ENCODE peak calls at places on chromosomes 13 and 19, in nine cellular contexts. One of them, this sample, is unnamed.

GRCh38 chr13:112934075-112934474 is 34.9 kb upstream of the MCF2L start:
- DNase-seq in activated naive CD4-positive, alpha-beta T cell: no peak
- DNase-seq in fibroblast of pulmonary artery: no peak
- DNase-seq in NCI-H1694: no peak
- DNase-seq in activated CD8-positive, alpha-beta memory T cell treated with anti-CD3 and anti-CD28 coated beads for 4 hours: no peak
- DNase-seq in effector memory CD4-positive, alpha-beta T cell: no peak
- DNase-seq in brain microvascular endothelial cell: no peak
- DNase-seq in ovary: no peak
- DNase-seq in activated CD4-positive, alpha-beta T cell treated with anti-CD3 and anti-CD28 coated beads for 24 hours: no peak
- DNase-seq in this sample: no peak

GRCh38 chr13:51959773-51960172 is 51.5 kb downstream of the ATP7B start:
- DNase-seq in NCI-H1694: no peak
- DNase-seq in ovary: no peak
- DNase-seq in activated CD8-positive, alpha-beta memory T cell treated with anti-CD3 and anti-CD28 coated beads for 4 hours: no peak
- DNase-seq in effector memory CD4-positive, alpha-beta T cell: no peak
- DNase-seq in fibroblast of pulmonary artery: no peak
- DNase-seq in brain microvascular endothelial cell: no peak
- DNase-seq in activated CD4-positive, alpha-beta T cell treated with anti-CD3 and anti-CD28 coated beads for 24 hours: no peak
- DNase-seq in activated naive CD4-positive, alpha-beta T cell: no peak
- DNase-seq in this sample: no peak

GRCh38 chr13:19864339-19865309 is 1.2 kb upstream of the ZMYM5 start:
- DNase-seq in activated CD8-positive, alpha-beta memory T cell treated with anti-CD3 and anti-CD28 coated beads for 4 hours: peak; percentile 36
- DNase-seq in effector memory CD4-positive, alpha-beta T cell: peak; percentile 48
- DNase-seq in activated naive CD4-positive, alpha-beta T cell: peak; percentile 53
- DNase-seq in fibroblast of pulmonary artery: peak; percentile 80
- DNase-seq in activated CD4-positive, alpha-beta T cell treated with anti-CD3 and anti-CD28 coated beads for 24 hours: peak; percentile 49
- DNase-seq in brain microvascular endothelial cell: peak; percentile 67
- DNase-seq in NCI-H1694: peak; percentile 92
- DNase-seq in ovary: no peak
- DNase-seq in this sample: peak; percentile 65

GRCh38 chr19:55452381-55453325 is 8.8 kb downstream of the ISOC2 start:
- DNase-seq in activated CD8-positive, alpha-beta memory T cell treated with anti-CD3 and anti-CD28 coated beads for 4 hours: no peak
- DNase-seq in activated naive CD4-positive, alpha-beta T cell: no peak
- DNase-seq in NCI-H1694: peak; percentile 86
- DNase-seq in fibroblast of pulmonary artery: peak; percentile 75
- DNase-seq in activated CD4-positive, alpha-beta T cell treated with anti-CD3 and anti-CD28 coated beads for 24 hours: no peak
- DNase-seq in effector memory CD4-positive, alpha-beta T cell: no peak
- DNase-seq in brain microvascular endothelial cell: peak; percentile 75
- DNase-seq in ovary: peak; percentile 86
- DNase-seq in this sample: no peak

GRCh38 chr13:113152894-113153809 is 5.3 kb upstream of the PROZ start:
- DNase-seq in activated CD4-positive, alpha-beta T cell treated with anti-CD3 and anti-CD28 coated beads for 24 hours: no peak
- DNase-seq in activated CD8-positive, alpha-beta memory T cell treated with anti-CD3 and anti-CD28 coated beads for 4 hours: no peak
- DNase-seq in activated naive CD4-positive, alpha-beta T cell: no peak
- DNase-seq in brain microvascular endothelial cell: peak; percentile 36
- DNase-seq in ovary: peak; percentile 76
- DNase-seq in NCI-H1694: no peak
- DNase-seq in effector memory CD4-positive, alpha-beta T cell: no peak
- DNase-seq in fibroblast of pulmonary artery: peak; percentile 17
- DNase-seq in this sample: peak; percentile 39

GRCh38 chr19:19464339-19465098 is 50.8 kb downstream of the TSSK6 start:
- DNase-seq in effector memory CD4-positive, alpha-beta T cell: no peak
- DNase-seq in brain microvascular endothelial cell: peak; percentile 82
- DNase-seq in activated CD8-positive, alpha-beta memory T cell treated with anti-CD3 and anti-CD28 coated beads for 4 hours: no peak
- DNase-seq in fibroblast of pulmonary artery: peak; percentile 80
- DNase-seq in activated naive CD4-positive, alpha-beta T cell: no peak
- DNase-seq in activated CD4-positive, alpha-beta T cell treated with anti-CD3 and anti-CD28 coated beads for 24 hours: no peak
- DNase-seq in NCI-H1694: no peak
- DNase-seq in ovary: no peak
- DNase-seq in this sample: no peak

GRCh38 chr19:42088471-42089190 is 12.7 kb downstream of the ZNF574 start:
- DNase-seq in fibroblast of pulmonary artery: peak; percentile 65
- DNase-seq in ovary: no peak
- DNase-seq in activated CD8-positive, alpha-beta memory T cell treated with anti-CD3 and anti-CD28 coated beads for 4 hours: no peak
- DNase-seq in activated CD4-positive, alpha-beta T cell treated with anti-CD3 and anti-CD28 coated beads for 24 hours: no peak
- DNase-seq in NCI-H1694: no peak
- DNase-seq in activated naive CD4-positive, alpha-beta T cell: no peak
- DNase-seq in brain microvascular endothelial cell: peak; percentile 50
- DNase-seq in effector memory CD4-positive, alpha-beta T cell: no peak
- DNase-seq in this sample: no peak

GRCh38 chr19:42089191-42089750 is 13.3 kb downstream of the ZNF574 start:
- DNase-seq in effector memory CD4-positive, alpha-beta T cell: no peak
- DNase-seq in brain microvascular endothelial cell: no peak
- DNase-seq in ovary: no peak
- DNase-seq in activated CD8-positive, alpha-beta memory T cell treated with anti-CD3 and anti-CD28 coated beads for 4 hours: no peak
- DNase-seq in fibroblast of pulmonary artery: no peak
- DNase-seq in NCI-H1694: no peak
- DNase-seq in activated naive CD4-positive, alpha-beta T cell: no peak
- DNase-seq in activated CD4-positive, alpha-beta T cell treated with anti-CD3 and anti-CD28 coated beads for 24 hours: no peak
- DNase-seq in this sample: no peak

GRCh38 chr13:25095862-25096453 is at the start of gene PABPC3:
- DNase-seq in fibroblast of pulmonary artery: peak; percentile 5
- DNase-seq in activated CD8-positive, alpha-beta memory T cell treated with anti-CD3 and anti-CD28 coated beads for 4 hours: no peak
- DNase-seq in NCI-H1694: no peak
- DNase-seq in effector memory CD4-positive, alpha-beta T cell: no peak
- DNase-seq in activated CD4-positive, alpha-beta T cell treated with anti-CD3 and anti-CD28 coated beads for 24 hours: no peak
- DNase-seq in brain microvascular endothelial cell: no peak
- DNase-seq in ovary: no peak
- DNase-seq in activated naive CD4-positive, alpha-beta T cell: no peak
- DNase-seq in this sample: no peak

GRCh38 chr13:98478134-98479129 is 98.5 kb downstream of the STK24 start:
- DNase-seq in NCI-H1694: no peak
- DNase-seq in fibroblast of pulmonary artery: no peak
- DNase-seq in activated CD4-positive, alpha-beta T cell treated with anti-CD3 and anti-CD28 coated beads for 24 hours: no peak
- DNase-seq in activated CD8-positive, alpha-beta memory T cell treated with anti-CD3 and anti-CD28 coated beads for 4 hours: no peak
- DNase-seq in activated naive CD4-positive, alpha-beta T cell: no peak
- DNase-seq in effector memory CD4-positive, alpha-beta T cell: peak; percentile 43
- DNase-seq in ovary: no peak
- DNase-seq in brain microvascular endothelial cell: peak; percentile 66
- DNase-seq in this sample: no peak

GRCh38 chr13:28499579-28499978 is 4.7 kb upstream of the FLT1 start:
- DNase-seq in activated CD4-positive, alpha-beta T cell treated with anti-CD3 and anti-CD28 coated beads for 24 hours: no peak
- DNase-seq in NCI-H1694: no peak
- DNase-seq in activated CD8-positive, alpha-beta memory T cell treated with anti-CD3 and anti-CD28 coated beads for 4 hours: no peak
- DNase-seq in fibroblast of pulmonary artery: no peak
- DNase-seq in effector memory CD4-positive, alpha-beta T cell: no peak
- DNase-seq in ovary: no peak
- DNase-seq in brain microvascular endothelial cell: no peak
- DNase-seq in activated naive CD4-positive, alpha-beta T cell: no peak
- DNase-seq in this sample: no peak

GRCh38 chr19:53103903-53104203 is 631 bp upstream of the ZNF160 start:
- DNase-seq in activated CD8-positive, alpha-beta memory T cell treated with anti-CD3 and anti-CD28 coated beads for 4 hours: no peak
- DNase-seq in activated CD4-positive, alpha-beta T cell treated with anti-CD3 and anti-CD28 coated beads for 24 hours: no peak
- DNase-seq in fibroblast of pulmonary artery: no peak
- DNase-seq in ovary: no peak
- DNase-seq in NCI-H1694: no peak
- DNase-seq in effector memory CD4-positive, alpha-beta T cell: no peak
- DNase-seq in brain microvascular endothelial cell: no peak
- DNase-seq in activated naive CD4-positive, alpha-beta T cell: no peak
- DNase-seq in this sample: no peak

GRCh38 chr13:81791636-81792035 is 1450.7 kb upstream of the SPRY2 start:
- DNase-seq in ovary: no peak
- DNase-seq in brain microvascular endothelial cell: no peak
- DNase-seq in fibroblast of pulmonary artery: no peak
- DNase-seq in NCI-H1694: no peak
- DNase-seq in activated CD8-positive, alpha-beta memory T cell treated with anti-CD3 and anti-CD28 coated beads for 4 hours: no peak
- DNase-seq in activated naive CD4-positive, alpha-beta T cell: no peak
- DNase-seq in effector memory CD4-positive, alpha-beta T cell: no peak
- DNase-seq in activated CD4-positive, alpha-beta T cell treated with anti-CD3 and anti-CD28 coated beads for 24 hours: no peak
- DNase-seq in this sample: no peak

GRCh38 chr13:114017028-114017630 is 43.3 kb upstream of the C13orf46 start:
- DNase-seq in activated CD8-positive, alpha-beta memory T cell treated with anti-CD3 and anti-CD28 coated beads for 4 hours: no peak
- DNase-seq in brain microvascular endothelial cell: peak; percentile 28
- DNase-seq in NCI-H1694: no peak
- DNase-seq in activated CD4-positive, alpha-beta T cell treated with anti-CD3 and anti-CD28 coated beads for 24 hours: no peak
- DNase-seq in effector memory CD4-positive, alpha-beta T cell: no peak
- DNase-seq in ovary: no peak
- DNase-seq in fibroblast of pulmonary artery: peak; percentile 44
- DNase-seq in activated naive CD4-positive, alpha-beta T cell: no peak
- DNase-seq in this sample: no peak

GRCh38 chr13:106155411-106155810 is 380.1 kb downstream of the EFNB2 start:
- DNase-seq in activated CD4-positive, alpha-beta T cell treated with anti-CD3 and anti-CD28 coated beads for 24 hours: no peak
- DNase-seq in effector memory CD4-positive, alpha-beta T cell: no peak
- DNase-seq in activated CD8-positive, alpha-beta memory T cell treated with anti-CD3 and anti-CD28 coated beads for 4 hours: no peak
- DNase-seq in activated naive CD4-positive, alpha-beta T cell: no peak
- DNase-seq in brain microvascular endothelial cell: no peak
- DNase-seq in fibroblast of pulmonary artery: no peak
- DNase-seq in ovary: no peak
- DNase-seq in NCI-H1694: no peak
- DNase-seq in this sample: no peak

GRCh38 chr19:56476671-56477428 is at the start of gene ZNF667:
- DNase-seq in activated CD4-positive, alpha-beta T cell treated with anti-CD3 and anti-CD28 coated beads for 24 hours: peak; percentile 6
- DNase-seq in activated naive CD4-positive, alpha-beta T cell: no peak
- DNase-seq in brain microvascular endothelial cell: peak; percentile 90
- DNase-seq in effector memory CD4-positive, alpha-beta T cell: no peak
- DNase-seq in fibroblast of pulmonary artery: peak; percentile 41
- DNase-seq in activated CD8-positive, alpha-beta memory T cell treated with anti-CD3 and anti-CD28 coated beads for 4 hours: peak; percentile 8
- DNase-seq in ovary: no peak
- DNase-seq in NCI-H1694: no peak
- DNase-seq in this sample: peak; percentile 39

GRCh38 chr19:42683917-42684513 is 56.3 kb downstream of the PSG3 start:
- DNase-seq in NCI-H1694: no peak
- DNase-seq in activated CD8-positive, alpha-beta memory T cell treated with anti-CD3 and anti-CD28 coated beads for 4 hours: no peak
- DNase-seq in ovary: no peak
- DNase-seq in activated naive CD4-positive, alpha-beta T cell: no peak
- DNase-seq in activated CD4-positive, alpha-beta T cell treated with anti-CD3 and anti-CD28 coated beads for 24 hours: no peak
- DNase-seq in fibroblast of pulmonary artery: peak; percentile 50
- DNase-seq in effector memory CD4-positive, alpha-beta T cell: no peak
- DNase-seq in brain microvascular endothelial cell: peak; percentile 52
- DNase-seq in this sample: no peak

GRCh38 chr13:99085139-99085845 is 107.4 kb upstream of the DOCK9 start:
- DNase-seq in activated CD4-positive, alpha-beta T cell treated with anti-CD3 and anti-CD28 coated beads for 24 hours: peak; percentile 9
- DNase-seq in fibroblast of pulmonary artery: no peak
- DNase-seq in ovary: peak; percentile 38
- DNase-seq in effector memory CD4-positive, alpha-beta T cell: no peak
- DNase-seq in brain microvascular endothelial cell: no peak
- DNase-seq in activated CD8-positive, alpha-beta memory T cell treated with anti-CD3 and anti-CD28 coated beads for 4 hours: no peak
- DNase-seq in activated naive CD4-positive, alpha-beta T cell: peak; percentile 5
- DNase-seq in NCI-H1694: no peak
- DNase-seq in this sample: peak; percentile 3

GRCh38 chr19:2755448-2755705 is 15.6 kb upstream of the SLC39A3 start:
- DNase-seq in fibroblast of pulmonary artery: no peak
- DNase-seq in activated CD8-positive, alpha-beta memory T cell treated with anti-CD3 and anti-CD28 coated beads for 4 hours: no peak
- DNase-seq in brain microvascular endothelial cell: no peak
- DNase-seq in activated naive CD4-positive, alpha-beta T cell: no peak
- DNase-seq in effector memory CD4-positive, alpha-beta T cell: no peak
- DNase-seq in ovary: no peak
- DNase-seq in activated CD4-positive, alpha-beta T cell treated with anti-CD3 and anti-CD28 coated beads for 24 hours: no peak
- DNase-seq in NCI-H1694: no peak
- DNase-seq in this sample: no peak

GRCh38 chr13:44470623-44471562 is 97.3 kb downstream of the SERP2 start:
- DNase-seq in activated CD4-positive, alpha-beta T cell treated with anti-CD3 and anti-CD28 coated beads for 24 hours: no peak
- DNase-seq in ovary: no peak
- DNase-seq in activated naive CD4-positive, alpha-beta T cell: no peak
- DNase-seq in fibroblast of pulmonary artery: peak; percentile 64
- DNase-seq in brain microvascular endothelial cell: no peak
- DNase-seq in NCI-H1694: peak; percentile 2
- DNase-seq in activated CD8-positive, alpha-beta memory T cell treated with anti-CD3 and anti-CD28 coated beads for 4 hours: no peak
- DNase-seq in effector memory CD4-positive, alpha-beta T cell: no peak
- DNase-seq in this sample: no peak

GRCh38 chr13:51532736-51533197 is 51.5 kb upstream of the WDFY2 start:
- DNase-seq in activated naive CD4-positive, alpha-beta T cell: no peak
- DNase-seq in activated CD8-positive, alpha-beta memory T cell treated with anti-CD3 and anti-CD28 coated beads for 4 hours: no peak
- DNase-seq in effector memory CD4-positive, alpha-beta T cell: no peak
- DNase-seq in ovary: no peak
- DNase-seq in fibroblast of pulmonary artery: no peak
- DNase-seq in activated CD4-positive, alpha-beta T cell treated with anti-CD3 and anti-CD28 coated beads for 24 hours: no peak
- DNase-seq in NCI-H1694: no peak
- DNase-seq in brain microvascular endothelial cell: no peak
- DNase-seq in this sample: no peak

GRCh38 chr13:25686831-25687495 is 315.2 kb downstream of the ATP8A2 start:
- DNase-seq in activated naive CD4-positive, alpha-beta T cell: no peak
- DNase-seq in fibroblast of pulmonary artery: no peak
- DNase-seq in brain microvascular endothelial cell: no peak
- DNase-seq in NCI-H1694: no peak
- DNase-seq in activated CD4-positive, alpha-beta T cell treated with anti-CD3 and anti-CD28 coated beads for 24 hours: no peak
- DNase-seq in ovary: no peak
- DNase-seq in effector memory CD4-positive, alpha-beta T cell: no peak
- DNase-seq in activated CD8-positive, alpha-beta memory T cell treated with anti-CD3 and anti-CD28 coated beads for 4 hours: no peak
- DNase-seq in this sample: no peak

GRCh38 chr13:97257800-97258799 is 36.0 kb downstream of the MBNL2 start:
- DNase-seq in brain microvascular endothelial cell: peak; percentile 97
- DNase-seq in fibroblast of pulmonary artery: peak; percentile 98
- DNase-seq in activated CD4-positive, alpha-beta T cell treated with anti-CD3 and anti-CD28 coated beads for 24 hours: no peak
- DNase-seq in NCI-H1694: no peak
- DNase-seq in effector memory CD4-positive, alpha-beta T cell: peak; percentile 7
- DNase-seq in activated CD8-positive, alpha-beta memory T cell treated with anti-CD3 and anti-CD28 coated beads for 4 hours: no peak
- DNase-seq in activated naive CD4-positive, alpha-beta T cell: no peak
- DNase-seq in ovary: no peak
- DNase-seq in this sample: no peak

GRCh38 chr19:50432221-50432626 is 468 bp upstream of the MYBPC2 start:
- DNase-seq in fibroblast of pulmonary artery: peak; percentile 5
- DNase-seq in ovary: no peak
- DNase-seq in activated CD4-positive, alpha-beta T cell treated with anti-CD3 and anti-CD28 coated beads for 24 hours: no peak
- DNase-seq in activated CD8-positive, alpha-beta memory T cell treated with anti-CD3 and anti-CD28 coated beads for 4 hours: no peak
- DNase-seq in effector memory CD4-positive, alpha-beta T cell: no peak
- DNase-seq in NCI-H1694: no peak
- DNase-seq in brain microvascular endothelial cell: no peak
- DNase-seq in activated naive CD4-positive, alpha-beta T cell: no peak
- DNase-seq in this sample: no peak

GRCh38 chr13:43792456-43792855 is 5.7 kb upstream of the ENOX1 start:
- DNase-seq in activated CD8-positive, alpha-beta memory T cell treated with anti-CD3 and anti-CD28 coated beads for 4 hours: no peak
- DNase-seq in brain microvascular endothelial cell: no peak
- DNase-seq in ovary: no peak
- DNase-seq in NCI-H1694: no peak
- DNase-seq in activated naive CD4-positive, alpha-beta T cell: no peak
- DNase-seq in activated CD4-positive, alpha-beta T cell treated with anti-CD3 and anti-CD28 coated beads for 24 hours: no peak
- DNase-seq in effector memory CD4-positive, alpha-beta T cell: no peak
- DNase-seq in fibroblast of pulmonary artery: peak; percentile 69
- DNase-seq in this sample: no peak

GRCh38 chr19:53057904-53058579 is 13.5 kb downstream of the ERVV-2 start:
- DNase-seq in activated CD4-positive, alpha-beta T cell treated with anti-CD3 and anti-CD28 coated beads for 24 hours: no peak
- DNase-seq in ovary: peak; percentile 45
- DNase-seq in fibroblast of pulmonary artery: no peak
- DNase-seq in brain microvascular endothelial cell: no peak
- DNase-seq in activated CD8-positive, alpha-beta memory T cell treated with anti-CD3 and anti-CD28 coated beads for 4 hours: no peak
- DNase-seq in effector memory CD4-positive, alpha-beta T cell: no peak
- DNase-seq in activated naive CD4-positive, alpha-beta T cell: no peak
- DNase-seq in NCI-H1694: no peak
- DNase-seq in this sample: no peak

GRCh38 chr19:18450934-18451836 is 13.3 kb upstream of the ISYNA1 start:
- DNase-seq in ovary: peak; percentile 94
- DNase-seq in activated CD4-positive, alpha-beta T cell treated with anti-CD3 and anti-CD28 coated beads for 24 hours: peak; percentile 89
- DNase-seq in activated CD8-positive, alpha-beta memory T cell treated with anti-CD3 and anti-CD28 coated beads for 4 hours: peak; percentile 78
- DNase-seq in fibroblast of pulmonary artery: peak; percentile 76
- DNase-seq in brain microvascular endothelial cell: peak; percentile 75
- DNase-seq in activated naive CD4-positive, alpha-beta T cell: peak; percentile 92
- DNase-seq in effector memory CD4-positive, alpha-beta T cell: peak; percentile 73
- DNase-seq in NCI-H1694: peak; percentile 80
- DNase-seq in this sample: peak; percentile 82

GRCh38 chr19:38386968-38387549 is 775 bp downstream of the GGN start:
- DNase-seq in activated CD4-positive, alpha-beta T cell treated with anti-CD3 and anti-CD28 coated beads for 24 hours: no peak
- DNase-seq in effector memory CD4-positive, alpha-beta T cell: no peak
- DNase-seq in fibroblast of pulmonary artery: no peak
- DNase-seq in brain microvascular endothelial cell: no peak
- DNase-seq in activated naive CD4-positive, alpha-beta T cell: no peak
- DNase-seq in ovary: peak; percentile 41
- DNase-seq in NCI-H1694: no peak
- DNase-seq in activated CD8-positive, alpha-beta memory T cell treated with anti-CD3 and anti-CD28 coated beads for 4 hours: no peak
- DNase-seq in this sample: no peak

GRCh38 chr19:38429055-38429810 is 3.2 kb upstream of the RASGRP4 start:
- DNase-seq in fibroblast of pulmonary artery: no peak
- DNase-seq in effector memory CD4-positive, alpha-beta T cell: no peak
- DNase-seq in ovary: no peak
- DNase-seq in activated CD8-positive, alpha-beta memory T cell treated with anti-CD3 and anti-CD28 coated beads for 4 hours: no peak
- DNase-seq in NCI-H1694: no peak
- DNase-seq in activated CD4-positive, alpha-beta T cell treated with anti-CD3 and anti-CD28 coated beads for 24 hours: no peak
- DNase-seq in brain microvascular endothelial cell: no peak
- DNase-seq in activated naive CD4-positive, alpha-beta T cell: no peak
- DNase-seq in this sample: no peak

GRCh38 chr19:51090471-51090870 is 7.8 kb upstream of the KLK14 start:
- DNase-seq in effector memory CD4-positive, alpha-beta T cell: no peak
- DNase-seq in activated naive CD4-positive, alpha-beta T cell: no peak
- DNase-seq in activated CD8-positive, alpha-beta memory T cell treated with anti-CD3 and anti-CD28 coated beads for 4 hours: no peak
- DNase-seq in ovary: no peak
- DNase-seq in NCI-H1694: no peak
- DNase-seq in activated CD4-positive, alpha-beta T cell treated with anti-CD3 and anti-CD28 coated beads for 24 hours: no peak
- DNase-seq in brain microvascular endothelial cell: no peak
- DNase-seq in fibroblast of pulmonary artery: no peak
- DNase-seq in this sample: no peak

GRCh38 chr19:54319049-54319448 is 6.1 kb upstream of the LILRA5 start:
- DNase-seq in NCI-H1694: no peak
- DNase-seq in activated CD8-positive, alpha-beta memory T cell treated with anti-CD3 and anti-CD28 coated beads for 4 hours: no peak
- DNase-seq in activated naive CD4-positive, alpha-beta T cell: no peak
- DNase-seq in ovary: no peak
- DNase-seq in brain microvascular endothelial cell: no peak
- DNase-seq in activated CD4-positive, alpha-beta T cell treated with anti-CD3 and anti-CD28 coated beads for 24 hours: no peak
- DNase-seq in fibroblast of pulmonary artery: no peak
- DNase-seq in effector memory CD4-positive, alpha-beta T cell: no peak
- DNase-seq in this sample: no peak

This sample was measured in T-cell.